ENCODE peak calls at places on chromosome 15, in four cellular contexts. E is SK-N-SH, S is A549, M is HepG2. I is an unnamed sample.

GRCh38 chr15:75891895-75892294 is 11.8 kb upstream of the FBXO22 start:
- DNase-seq in M (peak), E (no peak), S (peak), I (no peak)

GRCh38 chr15:74540135-74540760 is 772 bp upstream of the ARID3B start:
- DNase-seq in E (peak), S (no peak), M (peak), I (no peak)

GRCh38 chr15:71495381-71495780 is 315.0 kb upstream of the NR2E3 start:
- DNase-seq in M (peak), S (no peak), E (no peak), I (no peak)

GRCh38 chr15:70121656-70122297 is 24.1 kb upstream of the TLE3 start:
- DNase-seq in E (no peak), M (no peak), S (peak), I (no peak)

GRCh38 chr15:60962087-60962486 is 267.0 kb downstream of the RORA start:
- DNase-seq in M (no peak), E (no peak), S (no peak), I (no peak)

GRCh38 chr15:101578443-101578894 is 73.7 kb downstream of the TM2D3 start:
- DNase-seq in M (peak), S (peak), E (peak), I (no peak)

GRCh38 chr15:55277116-55277564 is 12.5 kb downstream of the RAB27A start:
- DNase-seq in S (no peak), E (no peak), M (no peak), I (peak)

GRCh38 chr15:52546031-52546751 is 17.5 kb upstream of the MYO5A start:
- DNase-seq in S (peak), E (no peak), M (no peak), I (no peak)

GRCh38 chr15:70799667-70800450 is 36.5 kb upstream of the UACA start:
- DNase-seq in E (no peak), S (no peak), M (peak), I (no peak)

GRCh38 chr15:57572463-57572862 is 19.2 kb upstream of the MYZAP start:
- DNase-seq in E (no peak), S (no peak), M (no peak), I (no peak)

GRCh38 chr15:63366451-63366850 is 15.2 kb downstream of the CA12 start:
- DNase-seq in M (no peak), S (no peak), E (no peak), I (no peak)

GRCh38 chr15:57806003-57806402 is 99.5 kb downstream of the POLR2M start:
- DNase-seq in S (no peak), E (peak), M (no peak), I (no peak)

GRCh38 chr15:64029633-64030032 is 16.7 kb downstream of the DAPK2 start:
- DNase-seq in E (no peak), M (no peak), S (no peak), I (no peak)

GRCh38 chr15:88447206-88447605 is 20.0 kb downstream of the MRPL46 start:
- DNase-seq in M (no peak), E (no peak), S (peak), I (no peak)

GRCh38 chr15:38398134-38398533 is 55.8 kb upstream of the FAM98B start:
- DNase-seq in M (peak), E (no peak), S (peak), I (no peak)

GRCh38 chr15:91049378-91050127 is 27.2 kb upstream of the VPS33B start:
- DNase-seq in M (peak), E (peak), S (peak), I (peak)

GRCh38 chr15:41577863-41578735 is 19.1 kb downstream of the TYRO3 start:
- DNase-seq in S (no peak), E (no peak), M (no peak), I (no peak)

GRCh38 chr15:68434021-68434420 is 2.1 kb upstream of the ITGA11 start:
- DNase-seq in M (no peak), E (no peak), S (no peak), I (no peak)

GRCh38 chr15:70892912-70893560 is 410 bp downstream of the LRRC49 start:
- DNase-seq in E (peak), S (peak), M (peak), I (no peak)

GRCh38 chr15:48644827-48645557 is 517 bp downstream of the FBN1 start:
- DNase-seq in M (no peak), S (peak), E (peak), I (no peak)

GRCh38 chr15:77582763-77583162 is 49.9 kb downstream of the LINGO1 start:
- DNase-seq in M (no peak), S (no peak), E (no peak), I (no peak)

GRCh38 chr15:50181983-50182232 is at the start of gene SLC27A2:
- DNase-seq in M (no peak), E (peak), S (peak), I (no peak)

GRCh38 chr15:87033056-87033455 is 953.4 kb downstream of the AGBL1 start:
- DNase-seq in E (no peak), M (no peak), S (peak), I (no peak)

GRCh38 chr15:82849556-82850241 is 40.3 kb downstream of the WHAMM start:
- DNase-seq in E (peak), S (peak), M (peak), I (no peak)

GRCh38 chr15:70447927-70448698 is 315.2 kb downstream of the UACA start:
- DNase-seq in S (no peak), E (peak), M (no peak), I (no peak)

GRCh38 chr15:62647195-62647865 is 395.2 kb upstream of the TPM1 start:
- DNase-seq in E (no peak), S (peak), M (peak), I (no peak)

GRCh38 chr15:49901867-49902775 is 216.9 kb downstream of the ATP8B4 start:
- DNase-seq in S (peak), E (no peak), M (no peak), I (no peak)

GRCh38 chr15:58346361-58346760 is 85.4 kb upstream of the LIPC start:
- DNase-seq in E (no peak), M (no peak), S (peak), I (no peak)

GRCh38 chr15:60894347-60894746 is 334.8 kb downstream of the RORA start:
- DNase-seq in M (no peak), S (no peak), E (no peak), I (no peak)

GRCh38 chr15:23416349-23417276 is 30.4 kb downstream of the GOLGA6L2 start:
- DNase-seq in M (no peak), S (no peak), E (peak), I (no peak)

GRCh38 chr15:64619880-64620839 is 155.2 kb downstream of the RBPMS2 start:
- DNase-seq in E (no peak), M (no peak), S (peak), I (no peak)

GRCh38 chr15:78533331-78533730 is 6.9 kb upstream of the PSMA4 start:
- DNase-seq in E (no peak), M (no peak), S (no peak), I (no peak)

GRCh38 chr15:88701561-88702095 is 62.8 kb downstream of the ISG20 start:
- DNase-seq in M (peak), S (peak), E (no peak), I (no peak)

GRCh38 chr15:64044315-64045105 is 1.8 kb downstream of the DAPK2 start:
- DNase-seq in E (no peak), M (no peak), S (no peak), I (peak)

GRCh38 chr15:88603885-88604284 is 17.3 kb upstream of the AEN start:
- DNase-seq in E (no peak), M (no peak), S (no peak), I (no peak)

GRCh38 chr15:94930945-94931344 is 699.6 kb downstream of the MCTP2 start:
- DNase-seq in S (no peak), M (no peak), E (no peak), I (no peak)

GRCh38 chr15:94924057-94924456 is 692.7 kb downstream of the MCTP2 start:
- DNase-seq in S (no peak), E (no peak), M (no peak), I (no peak)

GRCh38 chr15:94929282-94929681 is 697.9 kb downstream of the MCTP2 start:
- DNase-seq in S (no peak), E (no peak), M (no peak), I (no peak)

GRCh38 chr15:94930441-94930840 is 699.1 kb downstream of the MCTP2 start:
- DNase-seq in M (no peak), S (no peak), E (no peak), I (no peak)

GRCh38 chr15:94924971-94925593 is 693.7 kb downstream of the MCTP2 start:
- DNase-seq in S (no peak), M (no peak), E (no peak), I (no peak)
- TF ChIP-seq PBX3 in S (no peak), M (no peak), E (no peak), I (no peak)

DNA sequence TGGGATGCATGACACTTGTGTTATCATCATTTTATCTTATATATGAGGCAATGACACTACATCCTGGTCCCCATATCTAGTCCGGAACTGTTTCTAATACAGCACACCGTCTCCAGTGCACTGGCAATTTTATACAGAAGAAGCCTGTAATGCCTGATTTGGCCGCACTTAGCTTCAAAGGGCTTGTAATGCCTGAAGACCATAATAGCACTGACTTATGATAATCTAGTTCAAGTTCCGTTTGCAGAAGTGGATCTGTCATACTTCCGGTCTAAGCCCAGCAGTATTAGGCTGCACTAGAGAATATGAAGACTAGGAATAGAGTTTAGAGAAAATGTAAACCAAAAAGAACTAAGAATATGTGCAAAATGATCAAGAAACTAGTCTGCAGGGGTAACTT is 1.3 kb downstream of the BNIP2 start:
- DNase-seq in S (no peak), E (peak), M (peak), I (peak)
- TF ChIP-seq PBX3 in S (no peak), E (no peak), M (no peak), I (no peak)

DNA sequence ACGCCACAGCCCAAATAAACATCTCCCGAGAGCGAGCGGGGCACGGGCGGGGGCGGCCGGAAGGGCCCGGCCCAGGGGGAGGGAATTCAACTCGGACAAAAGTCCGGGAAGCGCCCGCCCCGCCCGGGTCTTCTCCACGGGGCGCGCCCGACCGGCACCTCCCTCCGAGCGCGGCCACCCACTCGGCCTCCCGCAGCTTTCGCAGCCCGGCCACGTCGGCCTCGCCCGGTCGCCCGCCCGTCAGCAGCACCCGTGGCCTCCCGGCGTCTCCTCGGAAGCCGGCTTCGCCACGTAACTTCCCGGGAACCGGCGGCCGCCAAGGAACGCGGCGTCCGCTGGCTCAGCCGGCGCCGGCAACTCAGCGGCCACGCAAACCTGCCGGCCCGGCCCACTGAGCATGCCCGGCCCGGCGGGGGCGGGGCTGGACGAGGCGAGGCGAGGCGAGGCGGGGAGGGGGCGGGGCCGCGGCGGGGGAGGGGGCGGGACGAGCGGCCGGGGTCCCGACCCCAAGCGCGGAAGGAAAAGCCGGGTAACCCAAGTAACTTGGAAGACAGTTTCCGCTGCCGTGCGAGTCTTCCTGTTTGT is at the start of gene TJP1:
- DNase-seq in S (peak), M (peak), E (peak), I (no peak)
- TF ChIP-seq PBX3 in S (peak), M (no peak), E (no peak), I (no peak)

DNA sequence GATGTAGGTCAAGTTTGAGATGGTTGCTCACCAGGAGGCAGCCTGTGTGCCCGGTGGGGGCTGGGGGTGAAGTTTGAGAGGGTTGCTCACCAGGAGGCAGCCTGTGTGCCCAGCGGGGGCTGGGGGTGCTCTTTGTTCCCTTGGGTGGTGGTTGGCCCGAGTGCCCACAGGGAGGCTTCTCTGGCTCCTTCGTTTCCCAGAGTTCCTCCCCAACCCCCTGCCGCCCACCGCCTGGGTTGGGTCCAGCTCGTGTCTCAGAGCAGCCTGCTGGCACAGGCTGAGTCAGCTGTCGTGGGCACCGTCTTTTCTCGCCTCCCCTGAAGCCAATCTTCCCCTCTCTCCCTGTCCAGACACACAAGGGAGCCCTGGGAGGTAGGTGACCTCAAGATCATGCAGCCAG is 3.1 kb downstream of the APBA2 start:
- DNase-seq in S (no peak), M (no peak), E (no peak), I (no peak)
- TF ChIP-seq PBX3 in S (no peak), M (no peak), E (no peak), I (no peak)

GRCh38 chr15:92101706-92102434 is 248.4 kb downstream of the SLCO3A1 start:
- DNase-seq in E (no peak), S (no peak), M (no peak), I (peak)

GRCh38 chr15:92105611-92106010 is 252.1 kb downstream of the SLCO3A1 start:
- DNase-seq in M (no peak), S (no peak), E (no peak), I (no peak)

GRCh38 chr15:92109485-92109884 is 256.0 kb downstream of the SLCO3A1 start:
- DNase-seq in E (no peak), M (no peak), S (no peak), I (no peak)

GRCh38 chr15:92104069-92104468 is 250.6 kb downstream of the SLCO3A1 start:
- DNase-seq in M (no peak), E (no peak), S (no peak), I (no peak)

GRCh38 chr15:92106691-92107090 is 253.2 kb downstream of the SLCO3A1 start:
- DNase-seq in S (no peak), E (no peak), M (no peak), I (no peak)
- TF ChIP-seq PBX3 in S (no peak), E (no peak), M (no peak), I (no peak)

GRCh38 chr15:99365232-99365631 is 114.0 kb downstream of the LRRC28 start:
- DNase-seq in E (no peak), S (no peak), M (no peak), I (peak)
- TF ChIP-seq PBX3 in E (no peak), S (no peak), M (no peak), I (no peak)

GRCh38 chr15:94607176-94607654 is 375.9 kb downstream of the MCTP2 start:
- DNase-seq in S (no peak), M (no peak), E (no peak), I (no peak)
- TF ChIP-seq PBX3 in S (no peak), M (no peak), E (no peak), I (no peak)

GRCh38 chr15:35444557-35445204 is 101.3 kb downstream of the DPH6 start:
- DNase-seq in E (peak), S (peak), M (peak), I (peak)
- TF ChIP-seq PBX3 in E (no peak), S (no peak), M (no peak), I (no peak)

GRCh38 chr15:46061002-46061401 is 426.2 kb downstream of the SQOR start:
- DNase-seq in M (no peak), E (no peak), S (no peak), I (no peak)

DNA sequence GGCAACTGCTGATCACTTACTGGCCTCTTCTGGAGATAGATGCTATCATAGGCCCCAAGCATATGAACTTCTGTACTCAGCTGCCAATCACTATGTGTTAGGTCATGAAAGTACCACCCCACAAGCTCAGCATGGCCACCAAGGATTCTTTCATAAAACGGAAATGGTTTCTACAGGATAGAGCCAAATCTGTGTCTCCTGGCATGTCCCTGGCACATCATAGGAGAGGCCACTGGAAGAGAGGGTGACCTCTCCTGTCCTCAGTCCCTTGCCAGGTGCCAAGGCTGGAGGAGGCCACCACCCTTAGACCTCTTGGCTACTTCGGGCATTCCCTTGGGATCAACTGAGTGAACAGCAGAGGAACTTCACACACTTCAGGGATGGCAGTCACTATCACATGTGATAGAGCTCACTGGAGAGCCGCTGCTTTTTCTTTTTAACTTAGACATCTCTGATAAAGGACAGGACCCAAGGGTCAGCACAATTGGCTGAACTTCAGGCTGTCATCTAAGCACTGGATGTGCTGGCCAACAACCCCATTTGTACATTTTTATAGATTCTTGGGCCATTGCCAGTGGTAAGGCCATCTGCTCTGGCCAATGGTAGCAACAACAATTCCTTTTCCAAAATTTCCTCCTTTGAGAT is 425.2 kb downstream of the SQOR start:
- DNase-seq in S (no peak), M (no peak), E (no peak), I (no peak)
- TF ChIP-seq PBX3 in S (no peak), M (no peak), E (no peak), I (no peak)

GRCh38 chr15:99863527-99864198 is 130.4 kb upstream of the LYSMD4 start:
- DNase-seq in S (no peak), E (no peak), M (peak), I (no peak)

GRCh38 chr15:99857836-99858235 is 124.6 kb upstream of the LYSMD4 start:
- DNase-seq in M (no peak), E (no peak), S (no peak), I (no peak)
- TF ChIP-seq PBX3 in M (no peak), E (no peak), S (no peak), I (no peak)